ENCODE peak calls at places on chromosomes 16 and 17, in seven cellular contexts. B is H1, V is HepG2, Q is K562, X is SK-N-SH, D is GM12878, M is HCT116. U is an unnamed sample.

GRCh38 chr17:22463110-22463850 is 771.0 kb downstream of the KCNJ18 start:
- DNase-seq in B (no peak), V (no peak), Q (peak; percentile 36), X (no peak), D (no peak), M (no peak), U (no peak)

GRCh38 chr16:1392826-1393225 is 21.7 kb downstream of the UNKL start:
- DNase-seq in B (no peak), V (no peak), Q (no peak), X (no peak), D (no peak), M (no peak), U (no peak)

GRCh38 chr17:60606036-60606435 is 6.0 kb downstream of the PPM1D start:
- DNase-seq in B (no peak), V (no peak), Q (no peak), X (no peak), D (no peak), M (no peak), U (no peak)

GRCh38 chr17:81990836-81991683 is 13.6 kb downstream of the ASPSCR1 start:
- DNase-seq in B (no peak), V (no peak), Q (no peak), X (no peak), D (no peak), M (no peak), U (no peak)

GRCh38 chr16:21952793-21953540 is at the start of gene UQCRC2:
- DNase-seq in B (peak; percentile 85), V (peak; percentile 97), Q (peak; percentile 93), X (peak; percentile 86), D (peak; percentile 90), M (peak; percentile 93), U (peak; percentile 74)

GRCh38 chr17:31048780-31049179 is 46.0 kb upstream of the NF1 start:
- DNase-seq in B (no peak), V (no peak), Q (no peak), X (no peak), D (no peak), M (no peak), U (no peak)

GRCh38 chr16:23137818-23138217 is 11.4 kb downstream of the USP31 start:
- DNase-seq in B (no peak), V (no peak), Q (no peak), X (no peak), D (no peak), M (no peak), U (peak; percentile 57)

GRCh38 chr16:48385272-48385953 is at the start of gene SIAH1:
- DNase-seq in B (peak; percentile 93), V (peak; percentile 71), Q (peak; percentile 91), X (peak; percentile 98), D (no peak), M (no peak), U (peak; percentile 82)

GRCh38 chr16:81987706-81988105 is 23.6 kb downstream of the SDR42E1 start:
- DNase-seq in B (no peak), V (no peak), Q (no peak), X (no peak), D (no peak), M (peak; percentile 57), U (no peak)

GRCh38 chr17:67415291-67415690 is 38.2 kb downstream of the PITPNC1 start:
- DNase-seq in B (no peak), V (no peak), Q (no peak), X (no peak), D (no peak), M (no peak), U (no peak)

GRCh38 chr17:60599620-60600489 is at the start of gene PPM1D:
- DNase-seq in B (peak; percentile 99), V (peak; percentile 99), Q (peak; percentile 99), X (peak; percentile 100), D (peak; percentile 92), M (peak; percentile 99), U (peak; percentile 100)

GRCh38 chr16:76800196-76800595 is 390.8 kb upstream of the MON1B start:
- DNase-seq in B (no peak), V (no peak), Q (no peak), X (no peak), D (no peak), M (no peak), U (no peak)

GRCh38 chr16:28616636-28617035 is 6.8 kb upstream of the SULT1A1 start:
- DNase-seq in B (no peak), V (no peak), Q (no peak), X (no peak), D (no peak), M (no peak), U (peak; percentile 79)

GRCh38 chr17:45277216-45277849 is 15.4 kb upstream of the SPATA32 start:
- DNase-seq in B (peak; percentile 89), V (peak; percentile 92), Q (peak; percentile 98), X (peak; percentile 67), D (peak; percentile 66), M (peak; percentile 90), U (peak; percentile 94)

GRCh38 chr17:304461-304860 is 48.1 kb downstream of the RPH3AL start:
- DNase-seq in B (peak; percentile 65), V (no peak), Q (no peak), X (no peak), D (no peak), M (no peak), U (no peak)

GRCh38 chr17:48375356-48375755 is 54.7 kb downstream of the SKAP1 start:
- DNase-seq in B (no peak), V (no peak), Q (no peak), X (no peak), D (no peak), M (no peak), U (no peak)

GRCh38 chr17:61402978-61403845 is 3.6 kb downstream of the TBX2 start:
- DNase-seq in B (peak; percentile 61), V (no peak), Q (no peak), X (peak; percentile 34), D (no peak), M (no peak), U (no peak)

GRCh38 chr16:30002614-30003346 is 6.7 kb downstream of the INO80E start:
- DNase-seq in B (no peak), V (no peak), Q (no peak), X (no peak), D (no peak), M (no peak), U (no peak)

GRCh38 chr16:30934827-30935557 is 11.6 kb downstream of the FBXL19 start:
- DNase-seq in B (peak; percentile 87), V (peak; percentile 70), Q (peak; percentile 79), X (peak; percentile 64), D (no peak), M (no peak), U (peak; percentile 76)

GRCh38 chr17:40076101-40076498 is 13.3 kb downstream of the THRA start:
- DNase-seq in B (no peak), V (no peak), Q (no peak), X (no peak), D (no peak), M (no peak), U (no peak)

GRCh38 chr17:40074175-40074512 is 11.4 kb downstream of the THRA start:
- DNase-seq in B (no peak), V (no peak), Q (no peak), X (no peak), D (no peak), M (no peak), U (no peak)

GRCh38 chr17:40074871-40075215 is 12.1 kb downstream of the THRA start:
- DNase-seq in B (no peak), V (no peak), Q (no peak), X (no peak), D (no peak), M (no peak), U (no peak)

GRCh38 chr17:40076595-40076994 is 13.8 kb downstream of the THRA start:
- DNase-seq in B (no peak), V (no peak), Q (peak; percentile 73), X (no peak), D (no peak), M (no peak), U (no peak)

GRCh38 chr17:40075216-40076100 is 12.7 kb downstream of the THRA start:
- DNase-seq in B (peak; percentile 92), V (peak; percentile 71), Q (peak; percentile 86), X (peak; percentile 83), D (no peak), M (no peak), U (peak; percentile 90)
- TF ChIP-seq JUND in B (no peak), V (no peak), Q (peak; percentile 24), X (no peak), D (no peak), M (no peak), U (no peak)

GRCh38 chr17:78763561-78763960 is 18.5 kb downstream of the CYTH1 start:
- DNase-seq in B (no peak), V (no peak), Q (no peak), X (no peak), D (no peak), M (no peak), U (no peak)
- TF ChIP-seq JUND in B (no peak), V (no peak), Q (no peak), X (no peak), D (no peak), M (no peak), U (no peak)

DNA sequence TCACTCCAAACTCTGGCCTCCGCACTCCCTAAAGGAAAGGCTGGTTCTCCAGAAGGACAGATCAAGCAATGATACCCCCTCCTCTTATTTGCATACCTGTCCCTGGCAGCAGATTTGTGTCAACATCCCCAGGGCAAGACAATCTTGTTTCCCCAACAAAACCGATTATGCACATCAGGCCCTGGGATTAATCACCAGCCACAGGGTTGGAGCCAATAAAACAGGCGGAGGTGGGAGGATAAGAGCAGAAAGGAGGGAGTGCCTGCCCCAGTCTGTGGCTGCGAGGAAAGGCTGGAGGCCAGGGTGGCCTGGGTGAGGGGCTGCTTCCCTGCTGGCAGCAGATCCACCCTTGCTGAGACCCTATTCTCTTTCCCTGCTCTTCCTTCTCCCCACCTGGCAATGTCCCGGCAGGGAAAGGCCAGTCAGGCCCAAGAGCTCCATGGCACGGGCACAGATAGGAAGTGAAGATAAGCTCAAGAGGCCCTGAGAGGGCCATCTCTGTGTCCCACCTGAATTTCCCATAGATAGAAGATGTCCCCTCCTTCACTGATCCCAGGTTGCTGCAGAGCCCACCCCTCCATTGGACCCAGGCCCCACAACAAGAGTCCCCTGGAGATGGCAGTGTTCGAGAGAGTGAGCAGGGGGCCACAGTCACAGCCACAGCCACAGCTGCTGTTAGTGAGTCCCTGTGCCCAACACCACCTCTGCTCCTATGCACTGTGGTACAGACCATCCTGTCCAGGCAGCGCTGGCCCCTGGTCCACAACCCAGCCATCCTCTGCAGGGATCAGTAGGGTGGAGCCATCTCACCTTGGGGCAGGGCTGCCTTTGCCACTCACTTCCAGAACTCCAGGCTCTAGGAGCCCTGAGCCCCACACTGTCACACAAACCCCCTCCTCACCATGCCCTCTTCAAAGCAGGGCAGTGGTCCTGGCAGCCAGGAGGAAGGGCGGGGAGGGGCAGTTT is 137.5 kb downstream of the SDK2 start:
- DNase-seq in B (no peak), V (no peak), Q (no peak), X (peak; percentile 83), D (no peak), M (no peak), U (no peak)
- TF ChIP-seq JUND in B (no peak), V (no peak), Q (no peak), X (no peak), D (no peak), M (no peak), U (no peak)

DNA sequence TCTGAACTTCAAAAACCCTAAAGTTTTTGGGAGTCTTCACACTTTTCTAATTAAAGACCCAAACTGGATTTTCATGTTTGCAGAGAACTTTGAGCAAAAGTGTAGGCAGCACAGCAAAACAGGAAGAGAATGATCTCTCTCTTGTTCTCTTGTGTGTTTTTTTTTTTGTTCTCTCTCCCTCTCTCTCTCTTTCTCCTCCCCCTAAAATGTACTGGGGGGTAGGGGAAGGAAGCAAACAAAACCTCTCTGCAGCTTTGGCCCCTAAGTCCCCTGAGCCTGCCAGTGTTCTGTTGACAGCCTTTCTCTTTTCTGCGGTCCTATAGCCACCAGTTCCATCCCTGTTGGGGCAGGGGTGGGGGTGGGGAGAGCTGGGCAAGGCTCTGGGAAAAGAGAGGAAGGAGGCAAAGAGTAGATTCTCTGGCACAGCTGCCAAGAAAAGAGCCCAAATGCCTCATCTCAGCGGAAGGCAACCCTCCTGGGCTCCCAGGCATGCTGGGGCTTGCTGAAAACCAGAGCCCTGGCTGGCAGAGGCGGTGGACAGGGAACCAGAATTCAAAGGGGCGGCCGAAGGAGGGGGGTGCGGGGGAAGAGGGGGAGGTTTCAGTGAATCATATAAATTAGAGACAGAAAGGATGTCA is 295.4 kb downstream of the SOX9 start:
- DNase-seq in B (no peak), V (no peak), Q (no peak), X (peak; percentile 72), D (peak; percentile 20), M (no peak), U (no peak)
- TF ChIP-seq JUND in B (no peak), V (no peak), Q (no peak), X (peak; percentile 13), D (no peak), M (no peak), U (no peak)

U was measured in T47D.